ENCODE peak calls at places on chromosomes 3 and 15, in ten cellular contexts. One of them, this sample, is unnamed.

GRCh38 chr15:47997712-47998111 is 123.1 kb upstream of the SLC24A5 start:
- DNase-seq in foreskin fibroblast: no peak
- DNase-seq in IMR-90: no peak
- DNase-seq in astrocyte of the spinal cord: no peak
- DNase-seq in ovary: no peak
- DNase-seq in CD8-positive, alpha-beta T cell: no peak
- DNase-seq in transverse colon: no peak
- DNase-seq in ascending aorta: no peak
- DNase-seq in NB4: no peak
- DNase-seq in GM12865: no peak
- DNase-seq in this sample: no peak

GRCh38 chr3:168977696-168978374 is 685.7 kb downstream of the MECOM start:
- DNase-seq in foreskin fibroblast: peak
- DNase-seq in IMR-90: peak
- DNase-seq in astrocyte of the spinal cord: peak
- DNase-seq in ovary: no peak
- DNase-seq in CD8-positive, alpha-beta T cell: no peak
- DNase-seq in transverse colon: no peak
- DNase-seq in ascending aorta: no peak
- DNase-seq in NB4: no peak
- DNase-seq in GM12865: no peak
- DNase-seq in this sample: peak

GRCh38 chr15:94164202-94164807 is 67.1 kb upstream of the MCTP2 start:
- DNase-seq in foreskin fibroblast: peak
- DNase-seq in IMR-90: peak
- DNase-seq in astrocyte of the spinal cord: peak
- DNase-seq in ovary: peak
- DNase-seq in CD8-positive, alpha-beta T cell: peak
- DNase-seq in transverse colon: peak
- DNase-seq in ascending aorta: no peak
- DNase-seq in NB4: peak
- DNase-seq in GM12865: peak
- DNase-seq in this sample: peak

GRCh38 chr15:69117431-69117841 is 43.0 kb upstream of the GLCE start:
- DNase-seq in foreskin fibroblast: no peak
- DNase-seq in IMR-90: no peak
- DNase-seq in astrocyte of the spinal cord: no peak
- DNase-seq in ovary: no peak
- DNase-seq in CD8-positive, alpha-beta T cell: no peak
- DNase-seq in transverse colon: no peak
- DNase-seq in ascending aorta: no peak
- DNase-seq in NB4: no peak
- DNase-seq in GM12865: no peak
- DNase-seq in this sample: peak

GRCh38 chr3:111352585-111352984 is 189.4 kb upstream of the CD96 start:
- DNase-seq in foreskin fibroblast: no peak
- DNase-seq in IMR-90: no peak
- DNase-seq in astrocyte of the spinal cord: no peak
- DNase-seq in ovary: no peak
- DNase-seq in CD8-positive, alpha-beta T cell: no peak
- DNase-seq in transverse colon: no peak
- DNase-seq in ascending aorta: no peak
- DNase-seq in NB4: no peak
- DNase-seq in GM12865: no peak
- DNase-seq in this sample: no peak

GRCh38 chr15:69729167-69729748 is 276.6 kb downstream of the RPLP1 start:
- DNase-seq in foreskin fibroblast: peak
- DNase-seq in IMR-90: peak
- DNase-seq in astrocyte of the spinal cord: no peak
- DNase-seq in ovary: peak
- DNase-seq in CD8-positive, alpha-beta T cell: peak
- DNase-seq in transverse colon: peak
- DNase-seq in ascending aorta: no peak
- DNase-seq in NB4: peak
- DNase-seq in GM12865: peak
- DNase-seq in this sample: peak

GRCh38 chr3:132690040-132690439 is 29.9 kb downstream of the UBA5 start:
- DNase-seq in foreskin fibroblast: no peak
- DNase-seq in IMR-90: no peak
- DNase-seq in astrocyte of the spinal cord: no peak
- DNase-seq in ovary: no peak
- DNase-seq in CD8-positive, alpha-beta T cell: no peak
- DNase-seq in transverse colon: no peak
- DNase-seq in ascending aorta: no peak
- DNase-seq in NB4: no peak
- DNase-seq in GM12865: no peak
- DNase-seq in this sample: no peak

GRCh38 chr3:180871901-180872300 is 40.6 kb upstream of the FXR1 start:
- DNase-seq in foreskin fibroblast: peak
- DNase-seq in IMR-90: peak
- DNase-seq in astrocyte of the spinal cord: peak
- DNase-seq in ovary: no peak
- DNase-seq in CD8-positive, alpha-beta T cell: no peak
- DNase-seq in transverse colon: no peak
- DNase-seq in ascending aorta: no peak
- DNase-seq in NB4: no peak
- DNase-seq in GM12865: no peak
- DNase-seq in this sample: peak

GRCh38 chr3:165196577-165197561 is 685 bp upstream of the SLITRK3 start:
- DNase-seq in foreskin fibroblast: no peak
- DNase-seq in IMR-90: no peak
- DNase-seq in astrocyte of the spinal cord: no peak
- DNase-seq in ovary: no peak
- DNase-seq in CD8-positive, alpha-beta T cell: no peak
- DNase-seq in transverse colon: no peak
- DNase-seq in ascending aorta: no peak
- DNase-seq in NB4: no peak
- DNase-seq in GM12865: no peak
- DNase-seq in this sample: no peak

GRCh38 chr3:20528180-20528579 is 342.2 kb upstream of the SGO1 start:
- DNase-seq in foreskin fibroblast: no peak
- DNase-seq in IMR-90: no peak
- DNase-seq in astrocyte of the spinal cord: no peak
- DNase-seq in ovary: no peak
- DNase-seq in CD8-positive, alpha-beta T cell: no peak
- DNase-seq in transverse colon: no peak
- DNase-seq in ascending aorta: no peak
- DNase-seq in NB4: no peak
- DNase-seq in GM12865: no peak
- DNase-seq in this sample: no peak

GRCh38 chr3:153160451-153161137 is 1.4 kb upstream of the RAP2B start:
- DNase-seq in foreskin fibroblast: peak
- DNase-seq in IMR-90: peak
- DNase-seq in astrocyte of the spinal cord: peak
- DNase-seq in ovary: peak
- DNase-seq in CD8-positive, alpha-beta T cell: peak
- DNase-seq in transverse colon: peak
- DNase-seq in ascending aorta: peak
- DNase-seq in NB4: peak
- DNase-seq in GM12865: peak
- DNase-seq in this sample: peak

GRCh38 chr15:63718590-63719035 is 115.1 kb downstream of the HERC1 start:
- DNase-seq in foreskin fibroblast: peak
- DNase-seq in IMR-90: peak
- DNase-seq in astrocyte of the spinal cord: peak
- DNase-seq in ovary: no peak
- DNase-seq in CD8-positive, alpha-beta T cell: no peak
- DNase-seq in transverse colon: no peak
- DNase-seq in ascending aorta: no peak
- DNase-seq in NB4: no peak
- DNase-seq in GM12865: no peak
- DNase-seq in this sample: peak

GRCh38 chr3:122496529-122496928 is 18.2 kb downstream of the KPNA1 start:
- DNase-seq in foreskin fibroblast: no peak
- DNase-seq in IMR-90: no peak
- DNase-seq in astrocyte of the spinal cord: no peak
- DNase-seq in ovary: no peak
- DNase-seq in CD8-positive, alpha-beta T cell: no peak
- DNase-seq in transverse colon: no peak
- DNase-seq in ascending aorta: no peak
- DNase-seq in NB4: peak
- DNase-seq in GM12865: no peak
- DNase-seq in this sample: peak

GRCh38 chr15:78757636-78757905 is 53.7 kb downstream of the ADAMTS7 start:
- DNase-seq in foreskin fibroblast: no peak
- DNase-seq in IMR-90: no peak
- DNase-seq in astrocyte of the spinal cord: no peak
- DNase-seq in ovary: no peak
- DNase-seq in CD8-positive, alpha-beta T cell: no peak
- DNase-seq in transverse colon: no peak
- DNase-seq in ascending aorta: no peak
- DNase-seq in NB4: no peak
- DNase-seq in GM12865: no peak
- DNase-seq in this sample: no peak

DNA sequence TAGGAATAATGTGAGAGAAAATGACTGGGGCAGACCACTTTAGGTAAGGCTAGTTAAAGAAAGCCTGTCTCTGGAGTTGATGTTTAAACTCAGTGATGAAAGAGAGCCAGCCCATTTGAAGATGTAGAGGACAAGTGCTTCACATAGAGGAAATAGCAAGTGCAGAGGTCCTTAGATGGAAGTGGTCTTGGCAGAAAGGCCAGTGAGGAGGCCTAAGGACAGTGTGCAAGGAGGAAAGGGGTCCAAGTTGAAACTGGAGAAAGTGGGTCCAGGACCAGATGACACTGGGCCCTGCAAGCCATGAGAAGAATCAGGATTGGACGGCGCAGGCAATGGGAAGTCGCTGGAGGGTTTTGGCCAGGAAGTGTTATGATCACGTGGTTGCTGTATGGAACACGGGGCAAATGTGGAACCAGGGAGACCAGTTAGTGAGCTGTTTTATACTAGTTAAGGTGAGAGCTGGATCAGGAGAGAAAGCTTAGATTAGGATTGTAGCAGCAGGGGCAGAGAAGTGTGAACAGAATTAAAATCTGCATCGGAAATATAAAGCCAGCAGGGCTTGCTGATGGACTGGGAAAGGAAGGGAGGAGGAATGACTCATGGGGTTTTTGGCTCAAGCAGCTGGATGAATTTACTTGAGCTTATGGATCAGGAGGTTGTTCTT is 48.0 kb upstream of the SCAANT1 start:
- DNase-seq in foreskin fibroblast: peak
- DNase-seq in IMR-90: peak
- DNase-seq in astrocyte of the spinal cord: peak
- DNase-seq in ovary: no peak
- DNase-seq in CD8-positive, alpha-beta T cell: no peak
- DNase-seq in transverse colon: peak
- DNase-seq in ascending aorta: peak
- DNase-seq in NB4: peak
- DNase-seq in GM12865: no peak
- DNase-seq in this sample: peak
- TF ChIP-seq CTCF in foreskin fibroblast: no peak
- TF ChIP-seq CTCF in IMR-90: peak
- TF ChIP-seq CTCF in astrocyte of the spinal cord: no peak
- TF ChIP-seq CTCF in ovary: no peak
- TF ChIP-seq CTCF in CD8-positive, alpha-beta T cell: no peak
- TF ChIP-seq CTCF in transverse colon: no peak
- TF ChIP-seq CTCF in ascending aorta: no peak
- TF ChIP-seq CTCF in NB4: no peak
- TF ChIP-seq CTCF in GM12865: no peak
- TF ChIP-seq CTCF in this sample: no peak

DNA sequence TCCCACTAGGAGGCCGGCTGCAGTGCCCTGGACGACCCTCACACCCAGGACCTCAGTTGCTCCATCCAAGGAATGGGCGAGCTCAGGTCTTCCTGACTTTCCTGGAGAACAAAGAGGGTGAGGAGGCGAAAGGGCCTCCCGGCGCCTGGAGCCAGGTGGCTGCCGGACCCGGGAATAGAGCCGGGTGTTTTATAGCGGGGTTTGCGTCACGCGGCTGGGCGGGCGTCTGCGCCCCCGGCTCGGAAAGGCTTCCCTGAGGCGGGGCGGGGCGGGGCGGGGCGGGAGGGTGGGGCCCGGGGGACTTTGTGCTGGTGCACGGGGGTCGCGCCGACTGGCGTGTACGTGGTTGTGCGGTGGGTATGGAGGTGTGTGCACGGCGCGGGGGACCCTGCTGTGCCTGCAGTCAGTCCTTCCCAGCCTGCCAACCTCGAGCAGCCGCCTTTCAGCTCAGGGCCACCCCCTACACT is 4.6 kb upstream of the PRKCD start:
- DNase-seq in foreskin fibroblast: peak
- DNase-seq in IMR-90: no peak
- DNase-seq in astrocyte of the spinal cord: no peak
- DNase-seq in ovary: no peak
- DNase-seq in CD8-positive, alpha-beta T cell: no peak
- DNase-seq in transverse colon: peak
- DNase-seq in ascending aorta: no peak
- DNase-seq in NB4: no peak
- DNase-seq in GM12865: no peak
- DNase-seq in this sample: no peak
- H3K4me3 ChIP-seq in foreskin fibroblast: no peak
- H3K4me3 ChIP-seq in IMR-90: no peak
- H3K4me3 ChIP-seq in astrocyte of the spinal cord: no peak
- H3K4me3 ChIP-seq in ovary: no peak
- H3K4me3 ChIP-seq in CD8-positive, alpha-beta T cell: no peak
- H3K4me3 ChIP-seq in transverse colon: no peak
- H3K4me3 ChIP-seq in ascending aorta: no peak
- H3K4me3 ChIP-seq in NB4: no peak
- H3K4me3 ChIP-seq in GM12865: no peak
- H3K4me3 ChIP-seq in this sample: no peak

GRCh38 chr15:96893159-96893906 is 562.8 kb downstream of the NR2F2 start:
- DNase-seq in foreskin fibroblast: no peak
- DNase-seq in IMR-90: no peak
- DNase-seq in astrocyte of the spinal cord: peak
- DNase-seq in ovary: peak
- DNase-seq in CD8-positive, alpha-beta T cell: no peak
- DNase-seq in transverse colon: no peak
- DNase-seq in ascending aorta: no peak
- DNase-seq in NB4: peak
- DNase-seq in GM12865: peak
- DNase-seq in this sample: peak
- TF ChIP-seq CTCF in foreskin fibroblast: no peak
- TF ChIP-seq CTCF in IMR-90: no peak
- TF ChIP-seq CTCF in astrocyte of the spinal cord: peak
- TF ChIP-seq CTCF in ovary: no peak
- TF ChIP-seq CTCF in CD8-positive, alpha-beta T cell: no peak
- TF ChIP-seq CTCF in transverse colon: peak
- TF ChIP-seq CTCF in ascending aorta: peak
- TF ChIP-seq CTCF in NB4: peak
- TF ChIP-seq CTCF in GM12865: no peak
- TF ChIP-seq CTCF in this sample: peak

DNA sequence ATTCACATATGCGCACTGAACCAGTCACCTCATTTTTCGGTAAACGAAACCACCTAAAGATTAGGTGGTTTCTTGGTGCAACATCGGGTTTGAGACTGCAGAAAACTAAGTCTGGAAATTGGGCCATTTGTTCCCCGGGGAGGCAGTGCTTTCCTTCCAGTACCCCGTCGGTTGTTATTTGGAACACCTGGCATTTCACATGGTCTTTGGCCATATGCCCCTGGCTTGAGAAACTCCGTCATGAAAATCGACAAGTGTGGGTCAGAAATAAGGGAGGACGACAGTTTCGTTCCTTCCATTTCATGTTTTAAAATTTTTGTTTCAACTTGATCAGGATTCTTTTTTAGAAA is 544 bp upstream of the GATM start:
- DNase-seq in foreskin fibroblast: no peak
- DNase-seq in IMR-90: no peak
- DNase-seq in astrocyte of the spinal cord: no peak
- DNase-seq in ovary: peak
- DNase-seq in CD8-positive, alpha-beta T cell: no peak
- DNase-seq in transverse colon: no peak
- DNase-seq in ascending aorta: no peak
- DNase-seq in NB4: no peak
- DNase-seq in GM12865: no peak
- DNase-seq in this sample: no peak
- H3K4me3 ChIP-seq in foreskin fibroblast: peak
- H3K4me3 ChIP-seq in IMR-90: no peak
- H3K4me3 ChIP-seq in astrocyte of the spinal cord: no peak
- H3K4me3 ChIP-seq in ovary: peak
- H3K4me3 ChIP-seq in CD8-positive, alpha-beta T cell: peak
- H3K4me3 ChIP-seq in transverse colon: peak
- H3K4me3 ChIP-seq in ascending aorta: peak
- H3K4me3 ChIP-seq in NB4: no peak
- H3K4me3 ChIP-seq in GM12865: peak
- H3K4me3 ChIP-seq in this sample: no peak